ENCODE peak calls at places on chromosomes 2 and 18, in four cellular contexts. T is K562, B is GM12878, J is GM12891. H is an unnamed sample.
A peak's percentile ranks its signal among the peaks of the same experiment; 100 is the strongest.

GRCh38 chr2:44952143-44952805 is 10.8 kb downstream of the SIX3 start:
- DNase-seq in T (peak; percentile 72), B (no peak), J (peak; percentile 82), H (peak; percentile 39)

GRCh38 chr2:112050311-112050710 is 4.8 kb upstream of the TMEM87B start:
- DNase-seq in T (no peak), B (no peak), J (no peak), H (no peak)

GRCh38 chr18:53698907-53699306 is 525.6 kb downstream of the MBD2 start:
- DNase-seq in T (no peak), B (no peak), J (no peak), H (peak; percentile 35)

GRCh38 chr2:167785606-167786005 is 461.8 kb downstream of the STK39 start:
- DNase-seq in T (no peak), B (no peak), J (no peak), H (no peak)

GRCh38 chr18:2891526-2892431 is 45.0 kb downstream of the EMILIN2 start:
- DNase-seq in T (no peak), B (no peak), J (no peak), H (no peak)

GRCh38 chr2:118763797-118764196 is 83.7 kb downstream of the EN1 start:
- DNase-seq in T (no peak), B (no peak), J (no peak), H (no peak)

GRCh38 chr2:88754585-88755305 is 63.3 kb downstream of the RPIA start:
- DNase-seq in T (peak; percentile 12), B (no peak), J (no peak), H (no peak)

GRCh38 chr2:199223791-199224190 is 233.9 kb downstream of the SATB2 start:
- DNase-seq in T (no peak), B (no peak), J (no peak), H (peak; percentile 7)

GRCh38 chr2:16374671-16375070 is 291.0 kb downstream of the CYRIA start:
- DNase-seq in T (no peak), B (no peak), J (no peak), H (no peak)

GRCh38 chr2:169069341-169069740 is at the start of gene DHRS9:
- DNase-seq in T (no peak), B (no peak), J (no peak), H (peak; percentile 93)

GRCh38 chr18:48674198-48674721 is 135.4 kb downstream of the CTIF start:
- DNase-seq in T (no peak), B (no peak), J (no peak), H (no peak)

GRCh38 chr2:220006152-220006551 is 378.7 kb downstream of the SLC4A3 start:
- DNase-seq in T (no peak), B (no peak), J (no peak), H (no peak)

GRCh38 chr2:20401495-20401855 is 45.4 kb upstream of the RHOB start:
- DNase-seq in T (no peak), B (no peak), J (no peak), H (no peak)

GRCh38 chr2:236946871-236947270 is 138.8 kb upstream of the COPS8 start:
- DNase-seq in T (no peak), B (no peak), J (no peak), H (no peak)

GRCh38 chr18:8559612-8560011 is 49.6 kb upstream of the RAB12 start:
- DNase-seq in T (no peak), B (no peak), J (no peak), H (no peak)

GRCh38 chr18:23540867-23541266 is 37.6 kb downstream of the RMC1 start:
- DNase-seq in T (no peak), B (peak; percentile 43), J (peak; percentile 20), H (no peak)

GRCh38 chr18:68262697-68263293 is 452.1 kb downstream of the TMX3 start:
- DNase-seq in T (no peak), B (no peak), J (no peak), H (no peak)

GRCh38 chr2:8656811-8657210 is 25.0 kb upstream of the ID2 start:
- DNase-seq in T (no peak), B (no peak), J (no peak), H (no peak)

GRCh38 chr2:9033385-9034175 is 30.1 kb upstream of the MBOAT2 start:
- DNase-seq in T (peak; percentile 28), B (no peak), J (no peak), H (no peak)

GRCh38 chr2:423479-423878 is 135.6 kb upstream of the ALKAL2 start:
- DNase-seq in T (no peak), B (no peak), J (no peak), H (no peak)

GRCh38 chr2:46290019-46290418 is 7.2 kb upstream of the EPAS1 start:
- DNase-seq in T (no peak), B (no peak), J (no peak), H (no peak)

GRCh38 chr18:13447621-13448020 is 229.1 kb downstream of the LDLRAD4 start:
- DNase-seq in T (no peak), B (no peak), J (no peak), H (no peak)

GRCh38 chr2:170238776-170239175 is 60.8 kb downstream of the MYO3B start:
- DNase-seq in T (no peak), B (no peak), J (no peak), H (no peak)

GRCh38 chr2:204264746-204265145 is 280.5 kb upstream of the PARD3B start:
- DNase-seq in T (no peak), B (no peak), J (no peak), H (no peak)

GRCh38 chr2:75494137-75494769 is 66.5 kb downstream of the EVA1A start:
- DNase-seq in T (no peak), B (no peak), J (no peak), H (no peak)

GRCh38 chr2:240601061-240601830 is 14.7 kb downstream of the CAPN10 start:
- DNase-seq in T (no peak), B (no peak), J (no peak), H (no peak)

GRCh38 chr18:27991391-27991790 is 185.5 kb downstream of the CDH2 start:
- DNase-seq in T (no peak), B (no peak), J (no peak), H (no peak)

GRCh38 chr18:45106331-45106774 is 425.7 kb downstream of the SETBP1 start:
- DNase-seq in T (no peak), B (peak; percentile 87), J (no peak), H (peak; percentile 48)

GRCh38 chr18:10274327-10274726 is 180.1 kb upstream of the APCDD1 start:
- DNase-seq in T (no peak), B (no peak), J (no peak), H (no peak)

GRCh38 chr2:106363788-106364187 is 104.4 kb downstream of the RGPD3 start:
- DNase-seq in T (no peak), B (no peak), J (no peak), H (no peak)

GRCh38 chr2:203790134-203790533 is 77.4 kb upstream of the CTLA4 start:
- DNase-seq in T (no peak), B (no peak), J (no peak), H (no peak)

GRCh38 chr2:230444832-230445231 is 28.8 kb downstream of the SP100 start:
- DNase-seq in T (no peak), B (peak; percentile 28), J (no peak), H (no peak)

GRCh38 chr2:230447036-230447435 is 31.0 kb downstream of the SP100 start:
- DNase-seq in T (no peak), B (no peak), J (no peak), H (no peak)

GRCh38 chr2:230439590-230439989 is 23.6 kb downstream of the SP100 start:
- DNase-seq in T (no peak), B (no peak), J (no peak), H (peak; percentile 31)

GRCh38 chr2:230441188-230441897 is 25.3 kb downstream of the SP100 start:
- DNase-seq in T (no peak), B (peak; percentile 35), J (no peak), H (no peak)

DNA sequence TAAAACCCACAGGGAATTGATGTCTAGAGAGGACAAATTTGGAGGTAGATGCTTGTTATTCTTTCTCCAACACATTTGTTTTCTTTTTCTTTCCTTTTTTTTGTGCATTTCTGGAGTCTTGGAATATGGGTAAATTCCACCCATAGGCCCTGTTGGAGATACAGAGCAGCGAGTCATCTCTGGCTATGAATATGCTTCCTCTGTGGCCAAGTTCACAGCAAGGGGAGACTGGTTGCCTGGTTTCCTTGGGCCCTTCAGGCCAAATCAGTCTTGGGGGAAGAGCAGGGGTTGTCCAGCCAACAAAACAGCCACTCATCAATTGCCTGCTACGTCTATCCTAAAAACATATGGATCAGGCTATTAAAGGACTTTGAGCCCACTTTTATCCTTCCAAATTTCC is 27.5 kb downstream of the SP100 start:
- DNase-seq in T (no peak), B (no peak), J (no peak), H (no peak)
- TF ChIP-seq SPI1 in T (no peak), B (no peak), J (no peak), H (no peak)

GRCh38 chr2:175076272-175076671 is 71.1 kb upstream of the CHN1 start:
- DNase-seq in T (no peak), B (no peak), J (no peak), H (no peak)

GRCh38 chr2:175080479-175080878 is 75.3 kb upstream of the CHN1 start:
- DNase-seq in T (no peak), B (no peak), J (no peak), H (no peak)
- TF ChIP-seq SPI1 in T (no peak), B (no peak), J (no peak), H (no peak)

GRCh38 chr2:139720056-139720455 is 939.9 kb upstream of the NXPH2 start:
- DNase-seq in T (no peak), B (no peak), J (no peak), H (no peak)

DNA sequence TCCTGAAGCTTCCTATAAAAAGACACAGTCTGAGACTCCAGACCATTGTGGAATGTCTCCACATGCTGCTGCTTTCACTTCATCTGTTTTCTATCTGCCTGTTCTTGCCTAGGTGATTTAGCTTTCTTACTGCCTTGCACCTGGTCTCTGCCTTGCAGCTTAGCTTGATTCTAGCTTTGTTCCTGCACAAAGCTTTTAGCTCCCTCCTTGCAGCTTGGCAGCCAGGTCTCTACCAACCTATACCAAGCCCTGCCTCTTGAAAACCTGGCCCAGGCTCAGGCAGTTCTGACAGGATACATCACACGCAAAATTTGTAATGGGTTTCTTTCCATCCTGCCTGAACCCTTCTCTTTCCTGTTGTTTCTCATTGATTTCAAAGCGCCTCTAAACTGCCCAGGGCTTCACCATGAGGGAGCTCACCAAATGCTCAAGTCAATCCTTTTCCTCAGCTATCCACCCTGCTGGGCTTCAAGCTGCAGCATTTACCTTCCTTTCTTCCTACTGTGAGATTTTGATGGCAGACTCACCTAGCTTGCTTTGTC is 941.3 kb upstream of the NXPH2 start:
- DNase-seq in T (no peak), B (no peak), J (no peak), H (no peak)
- TF ChIP-seq SPI1 in T (no peak), B (no peak), J (no peak), H (no peak)

GRCh38 chr2:175111200-175111657 is 56.8 kb downstream of the ATF2 start:
- DNase-seq in T (peak; percentile 52), B (peak; percentile 7), J (no peak), H (no peak)
- TF ChIP-seq SPI1 in T (no peak), B (no peak), J (no peak), H (no peak)